ENCODE peak calls at places on chromosomes 5 and 9, in eight cellular contexts. One of them, this sample, is unnamed.

GRCh38 chr9:106084702-106085101 is 390.4 kb downstream of the TMEM38B start:
- DNase-seq in H9: no peak
- DNase-seq in endodermal cell: no peak
- DNase-seq in H1: no peak
- DNase-seq in brain microvascular endothelial cell: no peak
- DNase-seq in epithelial cell of proximal tubule: no peak
- DNase-seq in pancreas: no peak
- DNase-seq in Peyer's patch: no peak
- DNase-seq in this sample: no peak

GRCh38 chr9:14165376-14166035 is 148.4 kb downstream of the NFIB start:
- DNase-seq in H9: no peak
- DNase-seq in endodermal cell: no peak
- DNase-seq in H1: no peak
- DNase-seq in brain microvascular endothelial cell: no peak
- DNase-seq in epithelial cell of proximal tubule: no peak
- DNase-seq in pancreas: no peak
- DNase-seq in Peyer's patch: no peak
- DNase-seq in this sample: no peak

GRCh38 chr5:176647870-176648466 is 684 bp downstream of the TSPAN17 start:
- DNase-seq in H9: no peak
- DNase-seq in endodermal cell: peak; percentile 77
- DNase-seq in H1: no peak
- DNase-seq in brain microvascular endothelial cell: no peak
- DNase-seq in epithelial cell of proximal tubule: no peak
- DNase-seq in pancreas: peak; percentile 90
- DNase-seq in Peyer's patch: peak; percentile 67
- DNase-seq in this sample: peak; percentile 70

GRCh38 chr9:87684627-87685204 is 41.2 kb upstream of the CTSL start:
- DNase-seq in H9: peak; percentile 58
- DNase-seq in endodermal cell: peak; percentile 90
- DNase-seq in H1: no peak
- DNase-seq in brain microvascular endothelial cell: peak; percentile 4
- DNase-seq in epithelial cell of proximal tubule: no peak
- DNase-seq in pancreas: no peak
- DNase-seq in Peyer's patch: peak; percentile 67
- DNase-seq in this sample: peak; percentile 70

GRCh38 chr5:138179277-138179857 is 455 bp downstream of the KIF20A start:
- DNase-seq in H9: peak; percentile 27
- DNase-seq in endodermal cell: peak; percentile 61
- DNase-seq in H1: no peak
- DNase-seq in brain microvascular endothelial cell: no peak
- DNase-seq in epithelial cell of proximal tubule: no peak
- DNase-seq in pancreas: no peak
- DNase-seq in Peyer's patch: no peak
- DNase-seq in this sample: no peak

GRCh38 chr5:156920042-156920860 is 42.8 kb downstream of the TIMD4 start:
- DNase-seq in H9: no peak
- DNase-seq in endodermal cell: no peak
- DNase-seq in H1: no peak
- DNase-seq in brain microvascular endothelial cell: no peak
- DNase-seq in epithelial cell of proximal tubule: peak; percentile 98
- DNase-seq in pancreas: no peak
- DNase-seq in Peyer's patch: no peak
- DNase-seq in this sample: no peak

GRCh38 chr5:76807296-76807695 is 11.5 kb upstream of the F2RL1 start:
- DNase-seq in H9: peak; percentile 40
- DNase-seq in endodermal cell: peak; percentile 70
- DNase-seq in H1: no peak
- DNase-seq in brain microvascular endothelial cell: peak; percentile 84
- DNase-seq in epithelial cell of proximal tubule: peak; percentile 92
- DNase-seq in pancreas: no peak
- DNase-seq in Peyer's patch: no peak
- DNase-seq in this sample: no peak

GRCh38 chr5:102545175-102545574 is 46.4 kb upstream of the SLCO6A1 start:
- DNase-seq in H9: peak; percentile 79
- DNase-seq in endodermal cell: peak; percentile 90
- DNase-seq in H1: peak; percentile 43
- DNase-seq in brain microvascular endothelial cell: peak; percentile 7
- DNase-seq in epithelial cell of proximal tubule: no peak
- DNase-seq in pancreas: no peak
- DNase-seq in Peyer's patch: no peak
- DNase-seq in this sample: no peak

GRCh38 chr5:75020016-75020656 is 32.2 kb downstream of the GCNT4 start:
- DNase-seq in H9: no peak
- DNase-seq in endodermal cell: no peak
- DNase-seq in H1: no peak
- DNase-seq in brain microvascular endothelial cell: no peak
- DNase-seq in epithelial cell of proximal tubule: no peak
- DNase-seq in pancreas: peak; percentile 58
- DNase-seq in Peyer's patch: no peak
- DNase-seq in this sample: no peak

GRCh38 chr5:147904110-147904509 is 2.2 kb downstream of the C5orf46 start:
- DNase-seq in H9: no peak
- DNase-seq in endodermal cell: no peak
- DNase-seq in H1: no peak
- DNase-seq in brain microvascular endothelial cell: no peak
- DNase-seq in epithelial cell of proximal tubule: no peak
- DNase-seq in pancreas: no peak
- DNase-seq in Peyer's patch: no peak
- DNase-seq in this sample: no peak

GRCh38 chr5:31573494-31573893 is 41.4 kb downstream of the C5orf22 start:
- DNase-seq in H9: no peak
- DNase-seq in endodermal cell: no peak
- DNase-seq in H1: no peak
- DNase-seq in brain microvascular endothelial cell: no peak
- DNase-seq in epithelial cell of proximal tubule: no peak
- DNase-seq in pancreas: no peak
- DNase-seq in Peyer's patch: no peak
- DNase-seq in this sample: no peak

GRCh38 chr5:43571237-43571636 is 14.4 kb upstream of the PAIP1 start:
- DNase-seq in H9: no peak
- DNase-seq in endodermal cell: no peak
- DNase-seq in H1: no peak
- DNase-seq in brain microvascular endothelial cell: no peak
- DNase-seq in epithelial cell of proximal tubule: no peak
- DNase-seq in pancreas: no peak
- DNase-seq in Peyer's patch: no peak
- DNase-seq in this sample: peak; percentile 45

DNA sequence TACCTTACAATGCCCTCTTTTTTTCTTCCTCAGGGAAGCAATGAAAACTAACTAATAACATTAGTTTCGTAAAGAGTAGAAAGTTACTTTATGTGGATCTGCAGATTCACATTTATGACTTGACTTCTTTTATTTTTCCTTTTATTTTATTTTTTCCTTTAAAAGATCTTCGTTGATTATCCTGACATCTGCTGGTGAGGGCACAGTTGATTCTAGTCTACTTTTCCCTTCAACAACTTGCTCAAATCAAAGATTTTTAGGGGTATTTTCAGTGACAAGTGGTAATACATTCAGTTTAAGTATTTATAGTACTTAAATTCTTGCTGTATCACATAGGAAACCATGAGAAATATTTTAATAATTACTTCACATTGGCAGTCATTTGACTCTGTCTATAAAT is 4.9 kb downstream of the EDIL3 start:
- DNase-seq in H9: no peak
- DNase-seq in endodermal cell: no peak
- DNase-seq in H1: no peak
- DNase-seq in brain microvascular endothelial cell: peak; percentile 36
- DNase-seq in epithelial cell of proximal tubule: no peak
- DNase-seq in pancreas: no peak
- DNase-seq in Peyer's patch: no peak
- DNase-seq in this sample: no peak
- TF ChIP-seq CTCF in H9: peak; percentile 22
- TF ChIP-seq CTCF in endodermal cell: peak; percentile 34
- TF ChIP-seq CTCF in H1: no peak
- TF ChIP-seq CTCF in brain microvascular endothelial cell: peak; percentile 35
- TF ChIP-seq CTCF in epithelial cell of proximal tubule: peak; percentile 38
- TF ChIP-seq CTCF in pancreas: no peak
- TF ChIP-seq CTCF in Peyer's patch: no peak
- TF ChIP-seq CTCF in this sample: no peak

GRCh38 chr9:130383979-130384676 is 60.6 kb upstream of the ASS1 start:
- DNase-seq in H9: no peak
- DNase-seq in endodermal cell: no peak
- DNase-seq in H1: no peak
- DNase-seq in brain microvascular endothelial cell: no peak
- DNase-seq in epithelial cell of proximal tubule: no peak
- DNase-seq in pancreas: no peak
- DNase-seq in Peyer's patch: no peak
- DNase-seq in this sample: no peak

GRCh38 chr9:130390371-130390770 is 54.4 kb upstream of the ASS1 start:
- DNase-seq in H9: peak; percentile 79
- DNase-seq in endodermal cell: peak; percentile 69
- DNase-seq in H1: no peak
- DNase-seq in brain microvascular endothelial cell: no peak
- DNase-seq in epithelial cell of proximal tubule: no peak
- DNase-seq in pancreas: no peak
- DNase-seq in Peyer's patch: no peak
- DNase-seq in this sample: no peak

GRCh38 chr9:130387905-130388304 is 56.9 kb upstream of the ASS1 start:
- DNase-seq in H9: no peak
- DNase-seq in endodermal cell: no peak
- DNase-seq in H1: no peak
- DNase-seq in brain microvascular endothelial cell: no peak
- DNase-seq in epithelial cell of proximal tubule: no peak
- DNase-seq in pancreas: no peak
- DNase-seq in Peyer's patch: no peak
- DNase-seq in this sample: no peak

GRCh38 chr9:130385257-130385656 is 59.5 kb upstream of the ASS1 start:
- DNase-seq in H9: no peak
- DNase-seq in endodermal cell: no peak
- DNase-seq in H1: no peak
- DNase-seq in brain microvascular endothelial cell: no peak
- DNase-seq in epithelial cell of proximal tubule: no peak
- DNase-seq in pancreas: no peak
- DNase-seq in Peyer's patch: no peak
- DNase-seq in this sample: no peak

GRCh38 chr9:130387398-130387797 is 57.4 kb upstream of the ASS1 start:
- DNase-seq in H9: no peak
- DNase-seq in endodermal cell: no peak
- DNase-seq in H1: no peak
- DNase-seq in brain microvascular endothelial cell: no peak
- DNase-seq in epithelial cell of proximal tubule: no peak
- DNase-seq in pancreas: no peak
- DNase-seq in Peyer's patch: no peak
- DNase-seq in this sample: no peak
- TF ChIP-seq CTCF in H9: no peak
- TF ChIP-seq CTCF in endodermal cell: no peak
- TF ChIP-seq CTCF in H1: no peak
- TF ChIP-seq CTCF in brain microvascular endothelial cell: no peak
- TF ChIP-seq CTCF in epithelial cell of proximal tubule: no peak
- TF ChIP-seq CTCF in pancreas: no peak
- TF ChIP-seq CTCF in Peyer's patch: no peak
- TF ChIP-seq CTCF in this sample: no peak

GRCh38 chr5:82107277-82107676 is 135.5 kb downstream of the ATG10 start:
- DNase-seq in H9: no peak
- DNase-seq in endodermal cell: no peak
- DNase-seq in H1: no peak
- DNase-seq in brain microvascular endothelial cell: no peak
- DNase-seq in epithelial cell of proximal tubule: no peak
- DNase-seq in pancreas: no peak
- DNase-seq in Peyer's patch: no peak
- DNase-seq in this sample: no peak
- TF ChIP-seq CTCF in H9: peak; percentile 66
- TF ChIP-seq CTCF in endodermal cell: peak; percentile 69
- TF ChIP-seq CTCF in H1: no peak
- TF ChIP-seq CTCF in brain microvascular endothelial cell: peak; percentile 51
- TF ChIP-seq CTCF in epithelial cell of proximal tubule: peak; percentile 58
- TF ChIP-seq CTCF in pancreas: no peak
- TF ChIP-seq CTCF in Peyer's patch: no peak
- TF ChIP-seq CTCF in this sample: peak; percentile 35

DNA sequence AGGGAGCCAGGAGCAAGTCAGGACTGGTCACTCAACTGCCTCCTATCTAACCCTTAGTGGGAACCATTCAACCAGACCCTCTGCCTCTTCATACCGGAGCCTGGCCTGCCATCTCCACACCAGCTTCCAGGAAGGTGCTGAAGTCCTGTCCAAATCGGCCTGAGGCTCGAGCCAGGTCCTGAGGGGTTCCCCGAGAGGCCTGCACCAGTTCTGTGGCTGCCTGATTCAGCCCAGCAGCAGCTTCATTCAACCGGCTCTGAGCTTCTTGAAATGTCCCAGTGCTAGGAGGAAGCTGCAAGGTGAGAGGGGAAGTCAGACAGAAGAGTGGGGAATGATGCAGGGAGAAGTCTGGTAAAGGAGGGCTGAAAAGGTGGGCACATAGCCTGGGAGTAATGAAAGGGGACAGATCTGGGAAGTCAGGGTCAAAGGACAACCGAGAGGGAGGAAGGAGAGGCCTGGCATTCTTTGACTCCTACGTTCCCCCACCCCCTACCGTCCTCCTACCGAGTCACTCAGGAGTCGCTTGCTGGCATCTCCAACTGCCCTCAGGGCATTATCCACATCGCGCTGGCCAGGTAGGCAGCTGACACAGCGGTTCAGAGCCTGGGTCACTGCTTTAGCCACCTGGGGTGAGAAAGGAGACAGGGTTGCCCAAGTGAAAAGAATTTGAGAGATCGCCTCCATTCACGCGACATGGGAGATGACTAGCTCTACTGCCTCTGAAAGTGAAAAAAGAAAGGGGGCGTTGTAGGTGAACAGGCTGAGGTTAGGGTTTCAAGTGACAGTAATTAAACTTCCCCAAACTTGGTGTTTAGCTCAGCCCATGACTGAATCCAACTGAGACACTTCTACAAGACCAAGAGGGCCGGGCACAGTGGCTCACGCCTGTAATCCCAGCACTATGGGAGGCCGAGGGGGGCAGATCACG is 20.2 kb downstream of the TLN1 start:
- DNase-seq in H9: no peak
- DNase-seq in endodermal cell: no peak
- DNase-seq in H1: no peak
- DNase-seq in brain microvascular endothelial cell: no peak
- DNase-seq in epithelial cell of proximal tubule: no peak
- DNase-seq in pancreas: no peak
- DNase-seq in Peyer's patch: no peak
- DNase-seq in this sample: no peak
- TF ChIP-seq CTCF in H9: no peak
- TF ChIP-seq CTCF in endodermal cell: no peak
- TF ChIP-seq CTCF in H1: no peak
- TF ChIP-seq CTCF in brain microvascular endothelial cell: no peak
- TF ChIP-seq CTCF in epithelial cell of proximal tubule: no peak
- TF ChIP-seq CTCF in pancreas: no peak
- TF ChIP-seq CTCF in Peyer's patch: no peak
- TF ChIP-seq CTCF in this sample: no peak

GRCh38 chr9:77648458-77649108 is 461 bp upstream of the GNA14 start:
- DNase-seq in H9: peak; percentile 76
- DNase-seq in endodermal cell: peak; percentile 91
- DNase-seq in H1: no peak
- DNase-seq in brain microvascular endothelial cell: no peak
- DNase-seq in epithelial cell of proximal tubule: no peak
- DNase-seq in pancreas: peak; percentile 91
- DNase-seq in Peyer's patch: peak; percentile 78
- DNase-seq in this sample: peak; percentile 74
- TF ChIP-seq CTCF in H9: no peak
- TF ChIP-seq CTCF in endodermal cell: peak; percentile 50
- TF ChIP-seq CTCF in H1: peak; percentile 26
- TF ChIP-seq CTCF in brain microvascular endothelial cell: peak; percentile 21
- TF ChIP-seq CTCF in epithelial cell of proximal tubule: peak; percentile 2
- TF ChIP-seq CTCF in pancreas: peak; percentile 12
- TF ChIP-seq CTCF in Peyer's patch: peak; percentile 1
- TF ChIP-seq CTCF in this sample: no peak